ENCODE peak calls at places on chromosome 5, in six cellular contexts. I is SK-N-SH, X is HCT116, M is GM12878, D is HepG2, O is K562. L is an unnamed sample.

GRCh38 chr5:84478603-84479002 is 93.9 kb upstream of the EDIL3 start:
- DNase-seq in I (no peak), X (no peak), M (no peak), D (no peak), O (no peak), L (no peak)

GRCh38 chr5:80569086-80569960 is 757 bp downstream of the ANKRD34B start:
- DNase-seq in I (peak), X (no peak), M (no peak), D (no peak), O (no peak), L (no peak)

GRCh38 chr5:81749562-81750307 is 1.2 kb downstream of the SSBP2 start:
- DNase-seq in I (peak), X (no peak), M (peak), D (no peak), O (peak), L (peak)

GRCh38 chr5:1507961-1508678 is 15.6 kb downstream of the LPCAT1 start:
- DNase-seq in I (no peak), X (no peak), M (no peak), D (no peak), O (no peak), L (no peak)

GRCh38 chr5:138366556-138367382 is 14.3 kb downstream of the KDM3B start:
- DNase-seq in I (no peak), X (no peak), M (no peak), D (no peak), O (no peak), L (no peak)

GRCh38 chr5:74579215-74579614 is 61.3 kb downstream of the ENC1 start:
- DNase-seq in I (no peak), X (no peak), M (peak), D (no peak), O (peak), L (no peak)

GRCh38 chr5:125595095-125595494 is 828.1 kb upstream of the GRAMD2B start:
- DNase-seq in I (no peak), X (no peak), M (no peak), D (no peak), O (no peak), L (no peak)

GRCh38 chr5:154697335-154697734 is 57.8 kb upstream of the LARP1 start:
- DNase-seq in I (no peak), X (no peak), M (no peak), D (no peak), O (no peak), L (peak)

GRCh38 chr5:64874753-64875152 is 106.0 kb downstream of the CWC27 start:
- DNase-seq in I (no peak), X (no peak), M (no peak), D (no peak), O (no peak), L (no peak)

GRCh38 chr5:139156814-139157213 is 41.4 kb downstream of the SIL1 start:
- DNase-seq in I (no peak), X (no peak), M (no peak), D (no peak), O (no peak), L (no peak)

GRCh38 chr5:76999451-76999850 is 30.8 kb upstream of the AGGF1 start:
- DNase-seq in I (no peak), X (no peak), M (no peak), D (no peak), O (no peak), L (no peak)

GRCh38 chr5:124310453-124310852 is 436.0 kb downstream of the ZNF608 start:
- DNase-seq in I (no peak), X (no peak), M (no peak), D (no peak), O (no peak), L (no peak)

GRCh38 chr5:168608821-168609220 is 29.7 kb upstream of the PANK3 start:
- DNase-seq in I (no peak), X (no peak), M (no peak), D (no peak), O (no peak), L (no peak)

GRCh38 chr5:143495823-143496275 is 92.4 kb upstream of the NR3C1 start:
- DNase-seq in I (no peak), X (no peak), M (no peak), D (no peak), O (no peak), L (no peak)

GRCh38 chr5:55636711-55637110 is 75.4 kb downstream of the SLC38A9 start:
- DNase-seq in I (no peak), X (no peak), M (no peak), D (peak), O (no peak), L (no peak)

GRCh38 chr5:14552017-14552416 is 29.6 kb upstream of the OTULINL start:
- DNase-seq in I (no peak), X (no peak), M (no peak), D (no peak), O (no peak), L (no peak)

GRCh38 chr5:584846-585245 is 27.3 kb upstream of the CEP72 start:
- DNase-seq in I (no peak), X (no peak), M (no peak), D (no peak), O (no peak), L (no peak)

GRCh38 chr5:94031631-94032030 is 290.2 kb upstream of the POU5F2 start:
- DNase-seq in I (no peak), X (no peak), M (no peak), D (no peak), O (no peak), L (no peak)

GRCh38 chr5:77923666-77924065 is 147.5 kb upstream of the TBCA start:
- DNase-seq in I (no peak), X (no peak), M (no peak), D (no peak), O (no peak), L (no peak)

GRCh38 chr5:9892696-9893095 is 262.5 kb upstream of the TAS2R1 start:
- DNase-seq in I (no peak), X (no peak), M (no peak), D (no peak), O (no peak), L (no peak)

GRCh38 chr5:9885164-9885563 is 255.0 kb upstream of the TAS2R1 start:
- DNase-seq in I (no peak), X (no peak), M (no peak), D (no peak), O (no peak), L (no peak)

GRCh38 chr5:9889511-9889910 is 259.4 kb upstream of the TAS2R1 start:
- DNase-seq in I (no peak), X (no peak), M (no peak), D (no peak), O (no peak), L (no peak)

GRCh38 chr5:9888517-9888916 is 258.4 kb upstream of the TAS2R1 start:
- DNase-seq in I (no peak), X (no peak), M (no peak), D (no peak), O (no peak), L (no peak)
- TF ChIP-seq JUND in I (no peak), X (no peak), M (no peak), D (no peak), O (no peak), L (no peak)

GRCh38 chr5:62326302-62326701 is 20.3 kb downstream of the KIF2A start:
- DNase-seq in I (no peak), X (no peak), M (no peak), D (no peak), O (no peak), L (no peak)
- TF ChIP-seq JUND in I (no peak), X (no peak), M (no peak), D (no peak), O (no peak), L (no peak)

DNA sequence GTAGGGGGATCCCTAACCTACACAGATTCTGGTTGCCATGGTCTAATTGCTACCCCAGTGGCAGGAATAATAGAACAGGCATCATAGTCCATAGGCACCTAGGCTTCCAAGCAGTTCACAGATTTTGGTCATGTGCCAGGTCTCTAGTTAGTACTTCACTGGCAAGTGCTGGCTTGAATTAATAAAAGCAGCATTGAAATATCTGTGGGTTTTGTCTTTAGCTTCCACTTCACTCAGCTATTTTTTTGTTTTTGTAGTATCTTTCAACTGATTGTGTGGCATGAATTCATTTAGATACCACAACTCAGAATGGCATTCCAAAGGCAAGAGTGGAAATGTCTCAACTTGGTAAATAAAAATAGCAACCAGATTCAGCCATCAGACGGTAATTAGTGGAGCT is 27.9 kb upstream of the ITGA2 start:
- DNase-seq in I (no peak), X (no peak), M (no peak), D (no peak), O (no peak), L (peak)
- TF ChIP-seq JUND in I (no peak), X (no peak), M (no peak), D (no peak), O (no peak), L (no peak)

GRCh38 chr5:62979472-62979871 is 400.9 kb downstream of the LRRC70 start:
- DNase-seq in I (no peak), X (no peak), M (no peak), D (no peak), O (no peak), L (no peak)

GRCh38 chr5:62980884-62981283 is 402.3 kb downstream of the LRRC70 start:
- DNase-seq in I (no peak), X (no peak), M (no peak), D (no peak), O (no peak), L (no peak)

GRCh38 chr5:62985749-62986148 is 407.1 kb downstream of the LRRC70 start:
- DNase-seq in I (no peak), X (no peak), M (no peak), D (no peak), O (no peak), L (no peak)

GRCh38 chr5:62977641-62978040 is 399.0 kb downstream of the LRRC70 start:
- DNase-seq in I (no peak), X (no peak), M (no peak), D (no peak), O (no peak), L (no peak)

DNA sequence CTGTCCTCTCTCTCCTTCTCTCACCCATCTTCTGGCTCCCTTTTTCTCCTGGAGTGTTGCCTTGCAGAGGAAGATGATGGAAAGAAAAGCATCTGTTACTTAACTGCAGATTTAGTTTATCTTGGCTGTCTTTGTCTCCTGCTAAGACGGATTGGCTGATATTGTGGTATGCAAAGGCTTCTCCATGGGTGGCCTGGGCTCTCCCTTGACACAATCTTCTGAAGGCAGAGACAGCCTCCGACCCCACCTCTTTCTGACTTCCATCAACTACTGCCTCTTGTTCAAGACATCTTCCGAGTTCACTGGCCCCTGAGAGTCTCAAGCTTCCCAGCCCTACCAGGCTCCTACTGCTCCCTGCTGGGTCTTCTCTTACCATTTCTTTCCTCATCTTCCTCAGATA is 403.7 kb downstream of the LRRC70 start:
- DNase-seq in I (no peak), X (no peak), M (no peak), D (no peak), O (no peak), L (no peak)
- TF ChIP-seq JUND in I (no peak), X (no peak), M (no peak), D (no peak), O (no peak), L (no peak)